ENCODE peak calls at places on chromosomes 16 and 17, in six cellular contexts. M is heart right ventricle, C is PC-9, Q is HCT116, D is epithelial cell of prostate, T is GM12878. I is an unnamed sample.

GRCh38 chr16:58515871-58516767 is 802 bp downstream of the SETD6 start:
- DNase-seq in T (no peak), C (peak; percentile 59), M (no peak), Q (no peak), D (peak; percentile 14), I (no peak)

GRCh38 chr17:14321476-14321949 is 20.6 kb downstream of the HS3ST3B1 start:
- DNase-seq in Q (no peak), D (no peak), T (no peak), M (no peak), C (no peak), I (no peak)

GRCh38 chr16:83574388-83574787 is 233.4 kb upstream of the HSBP1 start:
- DNase-seq in T (no peak), M (no peak), Q (peak; percentile 13), C (no peak), D (peak; percentile 90), I (no peak)

GRCh38 chr16:58026705-58027340 is 1.3 kb downstream of the MMP15 start:
- DNase-seq in M (no peak), D (no peak), T (no peak), C (no peak), Q (no peak), I (no peak)

GRCh38 chr17:9350083-9350482 is 225.5 kb downstream of the STX8 start:
- DNase-seq in D (peak; percentile 26), M (no peak), Q (peak; percentile 8), C (no peak), T (no peak), I (no peak)

GRCh38 chr16:69089091-69089912 is 16.2 kb upstream of the HAS3 start:
- DNase-seq in T (peak; percentile 21), Q (no peak), D (no peak), C (peak; percentile 62), M (no peak), I (no peak)

GRCh38 chr17:35373984-35374765 is 754 bp upstream of the SLFN11 start:
- DNase-seq in M (peak; percentile 46), T (no peak), C (no peak), Q (no peak), D (no peak), I (no peak)

GRCh38 chr17:79832211-79833109 is 6.8 kb downstream of the CBX4 start:
- DNase-seq in T (no peak), M (peak; percentile 24), Q (no peak), C (peak; percentile 61), D (no peak), I (no peak)

GRCh38 chr17:40536731-40537171 is 28.5 kb downstream of the CCR7 start:
- DNase-seq in Q (no peak), D (no peak), T (no peak), C (no peak), M (no peak), I (no peak)

GRCh38 chr16:18802755-18803218 is 1.4 kb upstream of the ARL6IP1 start:
- DNase-seq in Q (no peak), D (no peak), C (no peak), M (no peak), T (no peak), I (no peak)

GRCh38 chr17:16428098-16428882 is 12.9 kb downstream of the TRPV2 start:
- DNase-seq in M (no peak), T (no peak), Q (no peak), C (no peak), D (no peak), I (peak; percentile 22)

GRCh38 chr17:73248532-73248931 is 13.1 kb downstream of the CPSF4L start:
- DNase-seq in C (no peak), D (no peak), Q (no peak), M (no peak), T (no peak), I (no peak)

GRCh38 chr17:76036497-76037380 is 9.6 kb upstream of the EVPL start:
- DNase-seq in M (no peak), T (no peak), C (no peak), Q (no peak), D (no peak), I (no peak)

GRCh38 chr16:55765161-55765560 is 67.7 kb downstream of the CES1 start:
- DNase-seq in M (no peak), C (no peak), T (no peak), Q (no peak), D (no peak), I (no peak)

GRCh38 chr17:82103588-82104451 is 5.8 kb upstream of the FASN start:
- DNase-seq in C (peak; percentile 89), Q (no peak), M (no peak), D (no peak), T (no peak), I (peak; percentile 57)

GRCh38 chr16:85253127-85253941 is 141.1 kb upstream of the CIBAR2 start:
- DNase-seq in T (no peak), Q (no peak), D (no peak), M (peak; percentile 34), C (no peak), I (peak; percentile 64)

GRCh38 chr16:56226840-56227525 is 35.7 kb downstream of the GNAO1 start:
- DNase-seq in Q (no peak), C (no peak), T (no peak), D (no peak), M (no peak), I (no peak)

GRCh38 chr16:20002936-20003335 is 70.8 kb downstream of the GPR139 start:
- DNase-seq in T (no peak), M (no peak), C (no peak), D (no peak), Q (no peak), I (no peak)

GRCh38 chr16:25107466-25107792 is 4.1 kb upstream of the LCMT1 start:
- DNase-seq in T (no peak), M (no peak), D (no peak), Q (no peak), C (no peak), I (no peak)

GRCh38 chr17:61816538-61816937 is 46.8 kb downstream of the BRIP1 start:
- DNase-seq in Q (no peak), D (no peak), M (no peak), C (no peak), T (no peak), I (no peak)

GRCh38 chr17:63498621-63499195 is 21.8 kb downstream of the ACE start:
- DNase-seq in M (no peak), C (no peak), T (no peak), Q (no peak), D (no peak), I (no peak)

GRCh38 chr17:8160224-8160577 is 2.5 kb downstream of the VAMP2 start:
- DNase-seq in M (no peak), Q (no peak), T (no peak), C (no peak), D (no peak), I (no peak)
- H3K27ac ChIP-seq in M (peak overlapping the region; percentile 100), Q (peak overlapping the region; percentile 12), T (no peak overlapping the region), C (no peak overlapping the region), D (peak overlapping the region; percentile 37), I (peak overlapping the region; percentile 5)

GRCh38 chr16:4338125-4338582 is 13.0 kb downstream of the PAM16 start:
- DNase-seq in C (no peak), T (no peak), D (no peak), M (no peak), Q (no peak), I (no peak)
- H3K27ac ChIP-seq in C (no peak overlapping the region), T (no peak overlapping the region), D (no peak overlapping the region), M (no peak overlapping the region), Q (no peak overlapping the region), I (no peak overlapping the region)

GRCh38 chr17:4053596-4053995 is 89.2 kb downstream of the ZZEF1 start:
- DNase-seq in C (no peak), M (no peak), Q (no peak), D (no peak), T (no peak), I (no peak)

GRCh38 chr17:4054446-4054845 is 88.4 kb downstream of the ZZEF1 start:
- DNase-seq in T (no peak), M (no peak), Q (no peak), D (no peak), C (no peak), I (no peak)

GRCh38 chr17:4059656-4060055 is 83.2 kb downstream of the ZZEF1 start:
- DNase-seq in C (no peak), M (no peak), D (no peak), Q (no peak), T (no peak), I (no peak)

DNA sequence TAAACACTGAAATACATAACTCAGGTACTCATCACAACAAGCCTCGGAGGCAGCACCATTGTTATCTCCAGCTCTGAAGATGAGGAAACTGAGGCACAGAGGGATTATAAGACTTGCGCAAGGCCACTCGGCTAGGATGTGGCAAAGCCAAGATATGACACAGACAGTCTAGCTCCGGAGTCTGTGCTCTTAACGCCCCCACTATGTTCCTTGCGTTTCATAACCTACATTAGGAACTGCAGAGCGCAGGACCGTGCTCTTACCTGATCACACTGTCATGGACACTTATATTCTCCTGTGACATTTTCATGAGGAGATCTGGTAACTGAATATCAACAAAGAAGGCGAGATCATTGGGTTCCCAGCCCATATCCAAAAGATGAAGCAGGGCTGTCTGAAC is 85.1 kb downstream of the ZZEF1 start:
- DNase-seq in C (no peak), D (no peak), T (no peak), M (no peak), Q (no peak), I (no peak)
- H3K27ac ChIP-seq in C (no peak overlapping the region), D (no peak overlapping the region), T (no peak overlapping the region), M (no peak overlapping the region), Q (no peak overlapping the region), I (no peak overlapping the region)

DNA sequence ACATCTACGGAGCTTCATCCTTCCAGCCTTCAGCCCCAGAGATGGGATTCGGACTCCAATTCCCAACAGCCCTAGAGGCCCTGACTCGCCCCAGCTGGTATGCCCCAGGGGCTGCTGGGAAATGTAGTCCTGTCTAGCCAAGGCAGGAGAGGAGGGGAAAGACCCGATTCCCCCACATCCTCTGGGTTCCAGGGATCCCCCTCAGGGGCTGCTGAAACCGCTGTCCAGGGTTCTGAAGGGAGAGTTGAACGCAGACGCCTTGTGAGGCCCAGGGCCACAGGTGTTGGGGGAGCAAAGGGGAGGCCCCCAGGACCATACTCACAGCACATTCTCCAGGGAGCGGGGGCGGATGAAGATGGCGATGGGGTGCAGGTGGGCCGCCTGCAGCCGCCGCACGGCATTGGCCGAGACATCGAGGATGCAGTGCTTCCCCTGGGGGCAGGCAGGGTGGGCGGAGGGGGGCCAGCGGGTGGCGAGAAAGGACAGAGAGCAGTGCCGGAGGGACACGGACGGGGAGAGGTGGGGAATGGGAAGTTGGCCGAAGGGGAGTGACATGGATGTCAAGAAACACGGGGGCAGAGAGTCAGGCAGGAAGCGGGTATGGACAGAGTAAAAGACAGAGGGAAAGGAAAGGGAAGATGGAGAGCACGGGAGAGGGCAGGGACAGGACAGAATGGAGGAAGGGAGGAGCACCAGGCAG is 12.6 kb upstream of the ASGR1 start:
- DNase-seq in T (no peak), C (no peak), Q (no peak), M (peak; percentile 63), D (no peak), I (peak; percentile 53)
- H3K27ac ChIP-seq in T (no peak overlapping the region), C (no peak overlapping the region), Q (no peak overlapping the region), M (no peak overlapping the region), D (no peak overlapping the region), I (no peak overlapping the region)